ENCODE peak calls at places on chromosomes 6 and 20, in nine cellular contexts. Y is activated CD8-positive, alpha-beta memory T cell treated with anti-CD3 and anti-CD28 coated beads for 24 hours; K is NCI-H2171 treated with DMSO at 0.1 percent for 48 hours; D is tibial artery; V is HFF-Myc; F is effector CD4-positive, alpha-beta T cell; O is stimulated activated naive B cell treated with anti-CD40 and anti-IgM and Interleukin-4, amounts not matched to agents 10 μg/mL and 1 μg/mL and 100 μg/mL, for 72 hours; G is hippocampal formation; B is astrocyte of the spinal cord. S is an unnamed sample.

GRCh38 chr6:138094260-138094659 is 13.0 kb downstream of the PERP start:
- DNase-seq in F (no peak), G (no peak), K (no peak), D (no peak), B (no peak), Y (no peak), V (no peak), O (no peak), S (no peak)

GRCh38 chr20:19849341-19850189 is 91.5 kb downstream of the RIN2 start:
- DNase-seq in V (no peak), Y (no peak), F (no peak), B (peak), K (no peak), G (peak), O (no peak), D (no peak), S (no peak)

GRCh38 chr6:106069478-106069877 is 16.7 kb upstream of the PRDM1 start:
- DNase-seq in F (no peak), D (no peak), V (peak), K (peak), B (peak), O (no peak), Y (no peak), G (no peak), S (no peak)

GRCh38 chr6:3247255-3248146 is 11.2 kb upstream of the PSMG4 start:
- DNase-seq in K (no peak), B (peak), G (peak), O (no peak), V (peak), D (no peak), F (no peak), Y (no peak), S (no peak)

GRCh38 chr6:42777126-42777822 is 4.6 kb upstream of the BICRAL start:
- DNase-seq in K (no peak), Y (no peak), O (no peak), F (no peak), G (no peak), V (no peak), B (peak), D (no peak), S (peak)

GRCh38 chr20:8509809-8510208 is 377.7 kb downstream of the PLCB1 start:
- DNase-seq in G (no peak), V (no peak), K (peak), F (no peak), D (no peak), Y (no peak), B (no peak), O (no peak), S (no peak)

GRCh38 chr6:28171271-28171670 is 29.6 kb downstream of the ZKSCAN8 start:
- DNase-seq in V (no peak), Y (no peak), K (no peak), F (no peak), G (no peak), O (no peak), D (no peak), B (no peak), S (no peak)

GRCh38 chr20:16485406-16485805 is 87.8 kb downstream of the KIF16B start:
- DNase-seq in V (no peak), D (no peak), F (no peak), O (no peak), G (no peak), K (peak), Y (no peak), B (no peak), S (no peak)

GRCh38 chr20:38146628-38147027 is 18.4 kb downstream of the TGM2 start:
- DNase-seq in O (no peak), K (no peak), G (no peak), V (no peak), Y (no peak), F (no peak), B (no peak), D (no peak), S (no peak)

GRCh38 chr20:38321959-38322598 is 18.1 kb downstream of the BPI start:
- DNase-seq in K (peak), O (no peak), F (no peak), Y (no peak), V (no peak), G (peak), D (peak), B (peak), S (peak)

GRCh38 chr6:115935361-115935760 is 125.3 kb downstream of the FRK start:
- DNase-seq in K (no peak), G (no peak), B (no peak), V (no peak), F (no peak), O (no peak), Y (no peak), D (no peak), S (no peak)

GRCh38 chr6:40930555-40930954 is 108.5 kb downstream of the UNC5CL start:
- DNase-seq in Y (no peak), F (no peak), V (no peak), D (no peak), B (no peak), O (no peak), K (no peak), G (no peak), S (no peak)

GRCh38 chr6:157761331-157761921 is 61.6 kb upstream of the SNX9 start:
- DNase-seq in O (peak), F (peak), G (no peak), K (no peak), B (peak), D (no peak), V (peak), Y (peak), S (peak)

GRCh38 chr6:23218751-23219150 is 649.4 kb downstream of the HDGFL1 start:
- DNase-seq in D (no peak), Y (no peak), K (no peak), V (no peak), G (peak), O (no peak), F (no peak), B (no peak), S (no peak)

GRCh38 chr6:167474725-167475124 is 149.8 kb downstream of the TTLL2 start:
- DNase-seq in G (no peak), O (no peak), V (no peak), K (no peak), F (no peak), B (no peak), Y (no peak), D (no peak), S (no peak)